ENCODE peak calls at places on chromosomes 11 and 22, in ten cellular contexts. E, Y, U, P, W, F, G, M, L and R are unnamed samples.
A peak's percentile ranks its signal among the peaks of the same experiment; 100 is the strongest.

GRCh38 chr22:42172385-42173172 is 42.0 kb upstream of the CYP2D6 start:
- DNase-seq in E (no peak), P (no peak), U (peak; percentile 43), G (no peak), L (no peak), W (no peak), M (no peak), F (no peak), Y (no peak), R (no peak)

GRCh38 chr11:65279713-65280459 is 18.1 kb downstream of the POLA2 start:
- DNase-seq in P (peak; percentile 81), F (peak; percentile 90), U (peak; percentile 99), W (no peak), E (no peak), M (peak; percentile 97), Y (peak; percentile 58), L (no peak), G (no peak), R (peak; percentile 38)

GRCh38 chr11:60370811-60371297 is 7.5 kb upstream of the MS4A7 start:
- DNase-seq in F (peak; percentile 49), G (no peak), Y (no peak), E (no peak), P (no peak), M (no peak), W (no peak), U (no peak), L (no peak), R (no peak)

GRCh38 chr22:32311551-32312071 is 46.1 kb upstream of the RFPL3 start:
- DNase-seq in E (no peak), M (no peak), L (no peak), U (no peak), Y (no peak), G (no peak), F (no peak), W (no peak), P (no peak), R (peak; percentile 4)

GRCh38 chr22:42258126-42258525 is 12.3 kb downstream of the TCF20 start:
- DNase-seq in W (no peak), U (no peak), P (no peak), G (no peak), E (no peak), F (no peak), Y (no peak), L (no peak), M (no peak), R (no peak)

GRCh38 chr22:47818496-47818895 is 1056.0 kb downstream of the TBC1D22A start:
- DNase-seq in L (no peak), Y (no peak), W (no peak), F (no peak), E (no peak), P (no peak), G (no peak), M (no peak), U (no peak), R (no peak)

GRCh38 chr11:128904872-128905344 is 13.8 kb downstream of the KCNJ5 start:
- DNase-seq in G (no peak), E (no peak), L (no peak), P (peak; percentile 50), U (peak; percentile 40), W (no peak), Y (peak; percentile 68), F (peak; percentile 71), M (no peak), R (no peak)

GRCh38 chr11:19380375-19380774 is 139.6 kb upstream of the E2F8 start:
- DNase-seq in G (no peak), P (peak; percentile 46), M (peak; percentile 94), Y (no peak), U (peak; percentile 85), E (no peak), W (no peak), L (peak; percentile 72), F (peak; percentile 83), R (no peak)

GRCh38 chr11:124769804-124770774 is 8.0 kb upstream of the ESAM start:
- DNase-seq in M (peak; percentile 63), G (no peak), W (no peak), F (peak; percentile 56), E (no peak), L (peak; percentile 22), Y (no peak), U (no peak), P (no peak), R (no peak)

GRCh38 chr11:123054301-123055065 is 7.5 kb downstream of the HSPA8 start:
- DNase-seq in E (peak; percentile 23), W (no peak), U (peak; percentile 80), G (no peak), L (no peak), Y (no peak), P (peak; percentile 55), M (peak; percentile 83), F (peak; percentile 72), R (no peak)

GRCh38 chr11:108609681-108610080 is 16.1 kb upstream of the EXPH5 start:
- DNase-seq in E (no peak), U (peak; percentile 48), F (peak; percentile 58), P (no peak), Y (no peak), L (no peak), G (no peak), W (no peak), M (peak; percentile 72), R (no peak)

GRCh38 chr11:67406969-67407699 is 3.3 kb downstream of the TBC1D10C start:
- DNase-seq in Y (no peak), M (no peak), E (peak; percentile 64), F (no peak), P (no peak), U (no peak), W (no peak), G (no peak), L (no peak), R (no peak)
- TF ChIP-seq CTCF in Y (no peak), M (no peak), E (peak; percentile 60), F (no peak), P (no peak), U (no peak), W (no peak), G (no peak), L (no peak), R (no peak)

GRCh38 chr11:12243511-12243910 is 133.1 kb downstream of the MICAL2 start:
- DNase-seq in M (no peak), W (no peak), Y (no peak), L (no peak), E (no peak), G (no peak), P (no peak), U (no peak), F (no peak), R (no peak)

GRCh38 chr11:12245091-12245490 is 132.3 kb upstream of the PARVA start:
- DNase-seq in F (no peak), L (no peak), M (no peak), W (no peak), E (no peak), Y (peak; percentile 66), U (peak; percentile 35), G (no peak), P (no peak), R (no peak)

GRCh38 chr11:12242926-12243325 is 132.5 kb downstream of the MICAL2 start:
- DNase-seq in L (no peak), E (no peak), G (no peak), W (no peak), U (no peak), M (no peak), Y (no peak), F (no peak), P (no peak), R (no peak)

GRCh38 chr11:12245549-12245986 is 131.8 kb upstream of the PARVA start:
- DNase-seq in W (no peak), E (no peak), G (no peak), P (no peak), Y (no peak), F (peak; percentile 32), M (no peak), U (no peak), L (no peak), R (peak; percentile 40)

GRCh38 chr11:12244156-12244555 is 133.2 kb upstream of the PARVA start:
- DNase-seq in E (no peak), P (no peak), Y (no peak), W (no peak), L (no peak), G (no peak), F (no peak), U (no peak), M (no peak), R (no peak)
- TF ChIP-seq CTCF in E (no peak), P (no peak), Y (no peak), W (no peak), L (no peak), G (no peak), F (no peak), U (no peak), M (no peak), R (no peak)

GRCh38 chr11:35324183-35324582 is 95.2 kb downstream of the SLC1A2 start:
- DNase-seq in M (no peak), L (no peak), G (no peak), P (no peak), E (no peak), U (no peak), Y (no peak), F (no peak), W (no peak), R (no peak)

GRCh38 chr11:35321532-35322320 is 97.6 kb downstream of the SLC1A2 start:
- DNase-seq in Y (no peak), U (peak; percentile 95), G (no peak), P (no peak), W (no peak), E (peak; percentile 46), F (no peak), L (peak; percentile 66), M (no peak), R (no peak)

GRCh38 chr11:35323076-35323868 is 96.1 kb downstream of the SLC1A2 start:
- DNase-seq in W (no peak), P (no peak), U (peak; percentile 46), G (no peak), M (no peak), E (no peak), L (no peak), F (no peak), Y (no peak), R (no peak)

GRCh38 chr11:35321111-35321510 is 98.2 kb downstream of the SLC1A2 start:
- DNase-seq in F (no peak), L (no peak), G (no peak), M (no peak), Y (no peak), W (no peak), P (no peak), U (no peak), E (no peak), R (no peak)

GRCh38 chr11:35322321-35322979 is 96.9 kb downstream of the SLC1A2 start:
- DNase-seq in M (no peak), P (no peak), W (no peak), L (no peak), G (no peak), E (no peak), U (no peak), F (no peak), Y (no peak), R (no peak)
- TF ChIP-seq CTCF in M (no peak), P (no peak), W (no peak), L (no peak), G (no peak), E (no peak), U (no peak), F (no peak), Y (no peak), R (no peak)

DNA sequence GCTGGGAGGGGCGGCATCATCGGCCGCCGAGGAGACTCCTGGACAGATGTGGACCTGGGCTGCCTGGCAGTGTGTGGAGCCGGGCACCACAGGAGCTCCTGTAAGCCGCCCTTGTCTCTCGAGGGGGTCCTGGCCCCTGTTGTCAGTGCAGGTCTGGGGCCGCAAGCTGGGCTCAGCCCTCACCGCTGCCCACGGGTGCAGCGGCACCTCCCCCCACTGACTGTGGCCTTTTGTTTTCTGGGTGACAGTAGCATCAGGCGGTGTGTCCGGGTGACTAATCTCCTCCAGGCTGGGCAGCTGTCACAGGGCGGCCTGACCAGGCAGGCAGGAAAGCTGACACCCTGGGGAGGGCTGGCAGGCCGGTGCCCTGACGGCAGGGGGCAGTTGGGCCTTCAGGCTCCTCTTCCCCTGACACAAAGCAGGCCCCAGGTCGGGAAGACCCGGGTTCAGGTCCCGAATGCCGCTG is 16.2 kb downstream of the DGKZ start:
- DNase-seq in L (no peak), M (no peak), W (peak; percentile 81), Y (peak; percentile 96), U (no peak), P (no peak), G (no peak), F (peak; percentile 69), E (peak; percentile 85), R (no peak)
- TF ChIP-seq CTCF in L (no peak), M (no peak), W (no peak), Y (peak; percentile 54), U (no peak), P (no peak), G (no peak), F (no peak), E (peak; percentile 43), R (no peak)